ENCODE peak calls at places on chromosomes 16 and 17, in ten cellular contexts. Y is NCI-H774, I is lower leg skin, G is HT1080, B is fibroblast of the conjunctiva, Q is HEK293T, N is A549, F is NCI-H1930, A is glutamatergic neuron, E is GM13976. W is an unnamed sample.

GRCh38 chr16:383326-384020 is 1.7 kb upstream of the PGAP6 start:
- DNase-seq in Q (no peak), B (no peak), I (no peak), A (no peak), G (no peak), F (no peak), N (no peak), Y (peak; percentile 28), E (no peak), W (peak; percentile 84)

GRCh38 chr17:33469911-33470310 is 176.8 kb upstream of the ASIC2 start:
- DNase-seq in F (no peak), A (no peak), I (no peak), E (no peak), Q (no peak), B (peak; percentile 2), Y (no peak), N (peak; percentile 10), G (peak; percentile 73), W (no peak)

GRCh38 chr17:57567278-57567677 is 177.8 kb downstream of the CCDC182 start:
- DNase-seq in A (no peak), E (no peak), I (no peak), F (peak; percentile 87), B (no peak), Y (peak; percentile 83), N (no peak), Q (no peak), G (no peak), W (no peak)

GRCh38 chr17:47693667-47694017 is 319 bp upstream of the TBKBP1 start:
- DNase-seq in Y (no peak), N (no peak), I (no peak), Q (no peak), B (no peak), E (no peak), A (peak; percentile 82), G (no peak), F (no peak), W (no peak)

GRCh38 chr16:74627506-74628220 is 20.7 kb upstream of the GLG1 start:
- DNase-seq in Y (no peak), E (no peak), Q (no peak), F (no peak), I (no peak), B (no peak), G (no peak), A (no peak), N (no peak), W (no peak)

GRCh38 chr17:81099888-81100287 is 64.9 kb downstream of the BAIAP2 start:
- DNase-seq in G (no peak), F (no peak), Y (no peak), Q (no peak), N (no peak), I (no peak), E (no peak), B (no peak), A (no peak), W (no peak)

GRCh38 chr16:89185062-89185751 is 13.7 kb downstream of the CDH15 start:
- DNase-seq in Y (no peak), I (no peak), N (no peak), E (no peak), G (no peak), B (no peak), A (no peak), F (no peak), Q (no peak), W (no peak)

GRCh38 chr17:27518750-27519521 is 62.7 kb downstream of the KSR1 start:
- DNase-seq in E (no peak), F (no peak), Q (no peak), A (no peak), N (no peak), I (no peak), Y (no peak), B (no peak), G (no peak), W (no peak)

GRCh38 chr16:67406111-67406593 is 10.1 kb downstream of the ZDHHC1 start:
- DNase-seq in I (no peak), B (no peak), A (no peak), E (no peak), Q (no peak), Y (no peak), F (no peak), N (no peak), G (no peak), W (no peak)

GRCh38 chr17:8776861-8777260 is 18.5 kb upstream of the SPDYE4 start:
- DNase-seq in B (no peak), N (no peak), E (no peak), A (no peak), Q (no peak), I (no peak), Y (no peak), F (no peak), G (no peak), W (no peak)

GRCh38 chr17:64131606-64132270 is 1.8 kb upstream of the ERN1 start:
- DNase-seq in A (no peak), I (no peak), G (no peak), F (no peak), Q (no peak), E (no peak), Y (no peak), B (no peak), N (no peak), W (no peak)

GRCh38 chr16:71883193-71883848 is 661 bp downstream of the ZNF821 start:
- DNase-seq in Q (peak; percentile 30), B (no peak), I (no peak), G (no peak), F (peak; percentile 29), N (peak; percentile 31), A (peak; percentile 73), E (peak; percentile 68), Y (no peak), W (peak; percentile 58)